ENCODE peak calls at places on chromosomes 5 and 9, in four cellular contexts. F, P, M and T are unnamed samples.

GRCh38 chr5:131795879-131796792 is 681 bp downstream of the FNIP1 start:
- DNase-seq in F (no peak), P (peak; percentile 32), M (peak; percentile 41), T (peak; percentile 73)

GRCh38 chr5:80234311-80234948 is 21.4 kb downstream of the SERINC5 start:
- DNase-seq in F (no peak), P (no peak), M (no peak), T (no peak)

GRCh38 chr9:136657975-136658848 is 4.5 kb upstream of the EGFL7 start:
- DNase-seq in F (no peak), P (no peak), M (no peak), T (no peak)

GRCh38 chr5:117337064-117337749 is 762.6 kb upstream of the SEMA6A start:
- DNase-seq in F (no peak), P (no peak), M (no peak), T (no peak)

GRCh38 chr5:96614110-96614691 is 48.0 kb upstream of the CAST start:
- DNase-seq in F (peak; percentile 25), P (peak; percentile 68), M (peak; percentile 45), T (peak; percentile 54)

GRCh38 chr5:173016069-173016455 is 32.5 kb downstream of the ATP6V0E1 start:
- DNase-seq in F (no peak), P (no peak), M (no peak), T (no peak)

GRCh38 chr9:71916834-71917534 is 5.5 kb downstream of the C9orf85 start:
- DNase-seq in F (no peak), P (no peak), M (no peak), T (no peak)

GRCh38 chr9:130337318-130337717 is 71.8 kb downstream of the HMCN2 start:
- DNase-seq in F (no peak), P (no peak), M (no peak), T (no peak)

GRCh38 chr9:135924628-135925338 is 17.4 kb upstream of the CAMSAP1 start:
- DNase-seq in F (no peak), P (peak; percentile 30), M (no peak), T (no peak)

GRCh38 chr9:105038057-105038456 is 110.1 kb upstream of the ABCA1 start:
- DNase-seq in F (no peak), P (no peak), M (no peak), T (no peak)

GRCh38 chr5:76785493-76785892 is 33.3 kb upstream of the F2RL1 start:
- DNase-seq in F (no peak), P (peak; percentile 79), M (no peak), T (no peak)

GRCh38 chr5:113212244-113212920 is 222.4 kb downstream of the TSSK1B start:
- DNase-seq in F (no peak), P (no peak), M (no peak), T (no peak)

GRCh38 chr5:139462582-139463276 is at the start of gene ECSCR:
- DNase-seq in F (no peak), P (peak; percentile 39), M (no peak), T (no peak)

GRCh38 chr5:172104801-172105701 is 83.0 kb downstream of the STK10 start:
- DNase-seq in F (no peak), P (no peak), M (no peak), T (no peak)

GRCh38 chr5:72355706-72356299 is 35.6 kb downstream of the PTCD2 start:
- DNase-seq in F (no peak), P (no peak), M (peak; percentile 13), T (no peak)

GRCh38 chr9:134491436-134491835 is 150.2 kb upstream of the COL5A1 start:
- DNase-seq in F (no peak), P (no peak), M (no peak), T (no peak)

GRCh38 chr5:122726990-122727616 is 47.8 kb upstream of the SNX2 start:
- DNase-seq in F (peak; percentile 38), P (no peak), M (no peak), T (no peak)

GRCh38 chr5:83428890-83429289 is 42.7 kb upstream of the VCAN start:
- DNase-seq in F (no peak), P (no peak), M (no peak), T (no peak)

GRCh38 chr5:141694479-141694878 is 12.4 kb upstream of the ARAP3 start:
- DNase-seq in F (no peak), P (no peak), M (no peak), T (no peak)
- TF ChIP-seq SIN3A in F (no peak), P (no peak), M (no peak), T (no peak)

GRCh38 chr9:118891213-118891612 is 478.0 kb downstream of the BRINP1 start:
- DNase-seq in F (no peak), P (no peak), M (no peak), T (no peak)
- TF ChIP-seq BRCA1 in F (no peak), P (no peak), M (no peak), T (no peak)

GRCh38 chr9:80866121-80866520 is 823.2 kb downstream of the TLE1 start:
- DNase-seq in F (no peak), P (no peak), M (no peak), T (no peak)
- TF ChIP-seq SIN3A in F (no peak), P (no peak), M (no peak), T (no peak)

GRCh38 chr5:109619024-109619460 is 70.7 kb upstream of the MAN2A1 start:
- DNase-seq in F (no peak), P (no peak), M (no peak), T (no peak)
- TF ChIP-seq BRCA1 in F (no peak), P (no peak), M (no peak), T (no peak)

GRCh38 chr9:109907810-109908458 is 127.9 kb downstream of the PALM2AKAP2 start:
- DNase-seq in F (no peak), P (peak; percentile 67), M (no peak), T (no peak)

GRCh38 chr9:109906766-109907382 is 126.9 kb downstream of the PALM2AKAP2 start:
- DNase-seq in F (no peak), P (peak; percentile 8), M (no peak), T (no peak)

GRCh38 chr9:109905472-109905871 is 125.5 kb downstream of the PALM2AKAP2 start:
- DNase-seq in F (no peak), P (no peak), M (no peak), T (no peak)

GRCh38 chr9:109908459-109909390 is 128.7 kb downstream of the PALM2AKAP2 start:
- DNase-seq in F (no peak), P (no peak), M (no peak), T (no peak)

DNA sequence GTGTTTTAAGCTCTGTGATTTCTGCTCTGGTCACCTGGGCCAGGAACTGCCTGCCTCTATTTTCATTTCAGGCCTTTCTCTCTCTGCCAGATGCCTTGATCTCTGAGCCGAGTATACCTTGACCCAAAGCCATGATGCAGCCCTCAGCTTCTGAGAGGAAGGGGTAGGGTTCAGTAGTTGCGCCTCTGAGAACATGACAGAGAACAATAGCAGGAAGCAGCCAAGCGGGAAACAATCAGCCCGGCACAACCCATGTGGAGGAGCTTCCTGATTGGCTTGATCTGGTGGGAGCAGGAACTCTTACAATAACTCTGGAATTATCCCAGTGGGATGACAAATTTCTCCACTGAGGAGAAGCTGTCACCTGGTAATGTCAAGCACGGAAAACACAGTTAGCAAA is 127.4 kb downstream of the PALM2AKAP2 start:
- DNase-seq in F (no peak), P (no peak), M (no peak), T (no peak)
- TF ChIP-seq SIN3A in F (no peak), P (no peak), M (no peak), T (no peak)

GRCh38 chr9:14215614-14216013 is 98.3 kb downstream of the NFIB start:
- DNase-seq in F (no peak), P (no peak), M (no peak), T (no peak)
- TF ChIP-seq BRCA1 in F (no peak), P (no peak), M (no peak), T (no peak)